ENCODE peak calls at places on chromosome 6, in six cellular contexts. W, P, N, G, J and C are unnamed samples.

GRCh38 chr6:126628125-126628524 is 288.2 kb downstream of the CENPW start:
- DNase-seq in W (no peak), P (no peak), N (no peak), G (no peak), J (no peak), C (no peak)

GRCh38 chr6:25490018-25490865 is 161.8 kb upstream of the SCGN start:
- DNase-seq in W (peak), P (peak), N (peak), G (no peak), J (peak), C (peak)

GRCh38 chr6:107769053-107769658 is 55.0 kb downstream of the SCML4 start:
- DNase-seq in W (no peak), P (no peak), N (no peak), G (no peak), J (no peak), C (no peak)

GRCh38 chr6:13614126-13614925 is 809 bp upstream of the NOL7 start:
- DNase-seq in W (peak), P (peak), N (no peak), G (peak), J (no peak), C (no peak)

GRCh38 chr6:1104988-1105670 is 206.8 kb upstream of the FOXQ1 start:
- DNase-seq in W (no peak), P (no peak), N (no peak), G (no peak), J (no peak), C (no peak)

GRCh38 chr6:135129139-135129867 is 51.8 kb upstream of the MYB start:
- DNase-seq in W (no peak), P (no peak), N (no peak), G (no peak), J (no peak), C (no peak)

GRCh38 chr6:166670013-166670412 is 43.0 kb upstream of the RPS6KA2 start:
- DNase-seq in W (no peak), P (no peak), N (no peak), G (no peak), J (no peak), C (no peak)

GRCh38 chr6:150687508-150687907 is 87.8 kb downstream of the PLEKHG1 start:
- DNase-seq in W (no peak), P (peak), N (no peak), G (no peak), J (no peak), C (no peak)

GRCh38 chr6:153790881-153791473 is 248.1 kb upstream of the OPRM1 start:
- DNase-seq in W (peak), P (no peak), N (no peak), G (no peak), J (no peak), C (peak)

GRCh38 chr6:163563303-163563702 is 148.8 kb downstream of the QKI start:
- DNase-seq in W (no peak), P (no peak), N (no peak), G (no peak), J (no peak), C (no peak)

GRCh38 chr6:2275207-2275891 is 29.9 kb upstream of the GMDS start:
- DNase-seq in W (no peak), P (no peak), N (no peak), G (no peak), J (peak), C (no peak)

GRCh38 chr6:17673543-17674254 is 33.0 kb downstream of the NUP153 start:
- DNase-seq in W (no peak), P (no peak), N (no peak), G (no peak), J (no peak), C (no peak)

GRCh38 chr6:52595000-52595795 is 18.3 kb upstream of the TRAM2 start:
- DNase-seq in W (peak), P (no peak), N (no peak), G (no peak), J (no peak), C (no peak)

GRCh38 chr6:14046476-14047068 is 71.0 kb upstream of the CD83 start:
- DNase-seq in W (peak), P (peak), N (no peak), G (no peak), J (no peak), C (no peak)

GRCh38 chr6:106659859-106660258 is 30.5 kb downstream of the QRSL1 start:
- DNase-seq in W (no peak), P (no peak), N (no peak), G (no peak), J (no peak), C (no peak)

GRCh38 chr6:32847795-32848194 is 3.9 kb upstream of the PSMB8 start:
- DNase-seq in W (no peak), P (no peak), N (no peak), G (peak), J (no peak), C (no peak)

GRCh38 chr6:133062077-133062476 is 179.1 kb upstream of the EYA4 start:
- DNase-seq in W (peak), P (no peak), N (no peak), G (no peak), J (no peak), C (peak)

GRCh38 chr6:116714761-116715160 is 33.8 kb downstream of the KPNA5 start:
- DNase-seq in W (no peak), P (no peak), N (no peak), G (no peak), J (no peak), C (no peak)

GRCh38 chr6:11251553-11252358 is 19.3 kb upstream of the NEDD9 start:
- DNase-seq in W (peak), P (no peak), N (no peak), G (no peak), J (no peak), C (no peak)

GRCh38 chr6:148943451-148943850 is 196.6 kb downstream of the UST start:
- DNase-seq in W (no peak), P (no peak), N (no peak), G (no peak), J (no peak), C (peak)

GRCh38 chr6:166989427-166990034 is 9.7 kb upstream of the CEP43 start:
- DNase-seq in W (peak), P (no peak), N (no peak), G (no peak), J (no peak), C (peak)

GRCh38 chr6:95959291-95959690 is 56.5 kb upstream of the FUT9 start:
- DNase-seq in W (no peak), P (no peak), N (no peak), G (no peak), J (no peak), C (no peak)

GRCh38 chr6:149842331-149842730 is 21.8 kb downstream of the LRP11 start:
- DNase-seq in W (no peak), P (peak), N (no peak), G (no peak), J (no peak), C (no peak)

GRCh38 chr6:144515761-144516160 is 230.6 kb downstream of the UTRN start:
- DNase-seq in W (no peak), P (no peak), N (no peak), G (no peak), J (no peak), C (peak)

GRCh38 chr6:3456395-3456767 is 469 bp downstream of the SLC22A23 start:
- DNase-seq in W (no peak), P (no peak), N (no peak), G (no peak), J (no peak), C (no peak)

GRCh38 chr6:145428656-145429173 is 306.6 kb downstream of the EPM2A start:
- DNase-seq in W (no peak), P (no peak), N (no peak), G (no peak), J (no peak), C (no peak)

GRCh38 chr6:119226089-119226488 is 123.5 kb downstream of the MAN1A1 start:
- DNase-seq in W (no peak), P (no peak), N (no peak), G (no peak), J (no peak), C (no peak)

GRCh38 chr6:117840541-117840983 is 66.5 kb upstream of the SLC35F1 start:
- DNase-seq in W (peak), P (no peak), N (no peak), G (no peak), J (no peak), C (peak)

GRCh38 chr6:90197854-90198496 is 98.7 kb downstream of the BACH2 start:
- DNase-seq in W (no peak), P (no peak), N (no peak), G (no peak), J (peak), C (no peak)

GRCh38 chr6:81226957-81227356 is 525.5 kb downstream of the TENT5A start:
- DNase-seq in W (no peak), P (no peak), N (no peak), G (no peak), J (no peak), C (no peak)

GRCh38 chr6:30047220-30047619 is 13.8 kb upstream of the POLR1H start:
- DNase-seq in W (no peak), P (no peak), N (no peak), G (no peak), J (no peak), C (no peak)

DNA sequence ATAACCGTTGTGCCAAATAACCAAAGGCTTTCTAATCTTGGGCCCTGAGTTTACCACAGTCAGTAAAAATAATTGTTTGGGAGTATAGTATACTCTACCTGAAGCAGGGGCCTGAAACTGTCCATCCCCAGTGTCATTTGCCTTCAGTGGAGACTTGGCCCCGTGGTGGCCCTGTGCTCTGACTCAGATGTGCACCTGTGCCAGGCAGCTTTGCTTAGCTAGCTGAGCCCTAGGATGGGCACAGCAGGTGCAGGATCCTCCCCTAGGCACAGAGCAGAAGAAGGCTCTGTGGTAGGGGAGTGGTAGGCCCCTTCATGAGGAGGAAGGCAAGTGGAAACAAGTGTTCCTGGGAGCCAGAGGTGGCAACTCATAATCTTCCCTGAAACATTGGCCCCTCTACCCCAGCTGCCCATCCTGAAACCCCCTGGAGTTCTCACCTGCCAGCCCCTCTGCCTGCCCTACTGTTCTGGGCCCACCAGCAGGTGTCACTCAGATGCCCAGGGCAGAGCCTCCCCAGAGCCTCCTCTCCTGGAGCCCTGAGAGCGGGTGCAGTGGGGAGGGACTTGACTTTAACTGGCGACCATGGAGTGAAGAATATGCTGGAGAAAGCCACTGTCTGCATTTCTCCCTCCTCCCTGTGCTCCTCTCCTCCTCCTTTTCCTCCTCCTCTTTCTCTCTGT is 3.0 kb downstream of the CPNE5 start:
- DNase-seq in W (no peak), P (no peak), N (no peak), G (no peak), J (no peak), C (no peak)
- TF ChIP-seq CTCF in W (no peak), P (peak), N (no peak), G (no peak), J (no peak), C (no peak)

GRCh38 chr6:139654888-139655782 is 280.7 kb upstream of the CITED2 start:
- DNase-seq in W (no peak), P (peak), N (no peak), G (no peak), J (no peak), C (no peak)
- TF ChIP-seq CTCF in W (no peak), P (no peak), N (no peak), G (no peak), J (no peak), C (no peak)

DNA sequence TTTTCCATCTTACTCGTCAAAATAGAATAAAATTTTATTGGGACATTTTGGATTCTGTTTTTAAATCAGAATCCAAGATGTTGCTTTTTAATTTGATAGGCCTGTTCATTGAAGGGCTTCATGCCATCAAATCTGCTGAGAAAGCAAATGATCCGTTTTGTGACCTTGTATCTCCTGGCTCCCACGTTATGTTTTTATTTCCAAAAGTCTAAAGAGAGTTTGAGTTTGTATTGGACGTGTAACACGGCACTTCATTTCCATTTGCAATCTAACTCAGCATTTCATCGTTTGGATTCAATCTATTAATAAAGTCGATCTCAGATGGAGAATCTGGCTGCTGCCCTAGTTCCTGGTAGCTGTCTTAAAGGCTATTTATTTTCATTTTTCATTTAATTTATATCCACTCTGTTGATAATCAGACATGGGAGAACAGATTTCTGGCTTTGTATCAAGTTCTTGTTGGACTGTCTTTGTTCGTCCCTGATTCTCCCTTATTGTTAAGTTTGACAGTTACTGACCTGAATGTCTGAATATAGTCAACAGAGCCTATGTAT is 17.0 kb downstream of the KIF25 start:
- DNase-seq in W (no peak), P (no peak), N (no peak), G (no peak), J (no peak), C (no peak)
- TF ChIP-seq CTCF in W (no peak), P (no peak), N (no peak), G (no peak), J (no peak), C (no peak)

GRCh38 chr6:4957521-4958231 is 46.2 kb downstream of the RPP40 start:
- DNase-seq in W (peak), P (peak), N (peak), G (no peak), J (no peak), C (no peak)
- TF ChIP-seq CTCF in W (peak), P (peak), N (no peak), G (no peak), J (no peak), C (peak)

GRCh38 chr6:109297719-109298118 is 84.5 kb downstream of the CD164 start:
- DNase-seq in W (no peak), P (no peak), N (no peak), G (no peak), J (no peak), C (no peak)
- TF ChIP-seq CTCF in W (no peak), P (no peak), N (no peak), G (no peak), J (no peak), C (no peak)

GRCh38 chr6:43771210-43771857 is 1.3 kb downstream of the VEGFA start:
- DNase-seq in W (peak), P (peak), N (peak), G (no peak), J (no peak), C (no peak)

GRCh38 chr6:43771858-43772570 is 2.0 kb downstream of the VEGFA start:
- DNase-seq in W (peak), P (peak), N (peak), G (no peak), J (no peak), C (no peak)

GRCh38 chr6:43773050-43773956 is 3.3 kb downstream of the VEGFA start:
- DNase-seq in W (peak), P (peak), N (no peak), G (no peak), J (no peak), C (no peak)

GRCh38 chr6:43773981-43774775 is 4.2 kb downstream of the VEGFA start:
- DNase-seq in W (no peak), P (no peak), N (no peak), G (no peak), J (no peak), C (no peak)

DNA sequence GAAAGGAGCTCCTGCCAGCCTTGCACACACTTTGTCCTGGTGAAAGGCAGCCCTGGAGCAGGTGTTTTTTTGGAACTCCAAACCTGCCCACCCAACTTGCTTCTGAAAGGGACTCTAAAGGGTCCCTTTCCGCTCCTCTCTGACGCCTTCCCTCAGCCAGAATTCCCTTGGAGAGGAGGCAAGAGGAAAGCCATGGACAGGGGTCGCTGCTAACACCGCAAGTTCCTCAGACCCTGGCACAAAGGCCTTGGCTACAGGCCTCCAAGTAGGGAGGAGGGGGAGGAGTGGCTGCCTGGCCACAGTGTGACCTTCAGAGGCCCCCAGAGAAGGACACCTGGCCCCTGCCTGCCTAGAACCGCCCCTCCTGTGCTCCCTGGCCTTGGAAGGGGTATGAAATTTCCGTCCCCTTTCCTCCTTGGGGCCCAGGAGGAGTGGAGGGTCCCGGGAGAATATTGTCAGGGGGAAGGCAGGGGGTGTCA is 2.6 kb downstream of the VEGFA start:
- DNase-seq in W (no peak), P (peak), N (no peak), G (no peak), J (no peak), C (no peak)
- TF ChIP-seq CTCF in W (no peak), P (no peak), N (no peak), G (no peak), J (no peak), C (peak)

DNA sequence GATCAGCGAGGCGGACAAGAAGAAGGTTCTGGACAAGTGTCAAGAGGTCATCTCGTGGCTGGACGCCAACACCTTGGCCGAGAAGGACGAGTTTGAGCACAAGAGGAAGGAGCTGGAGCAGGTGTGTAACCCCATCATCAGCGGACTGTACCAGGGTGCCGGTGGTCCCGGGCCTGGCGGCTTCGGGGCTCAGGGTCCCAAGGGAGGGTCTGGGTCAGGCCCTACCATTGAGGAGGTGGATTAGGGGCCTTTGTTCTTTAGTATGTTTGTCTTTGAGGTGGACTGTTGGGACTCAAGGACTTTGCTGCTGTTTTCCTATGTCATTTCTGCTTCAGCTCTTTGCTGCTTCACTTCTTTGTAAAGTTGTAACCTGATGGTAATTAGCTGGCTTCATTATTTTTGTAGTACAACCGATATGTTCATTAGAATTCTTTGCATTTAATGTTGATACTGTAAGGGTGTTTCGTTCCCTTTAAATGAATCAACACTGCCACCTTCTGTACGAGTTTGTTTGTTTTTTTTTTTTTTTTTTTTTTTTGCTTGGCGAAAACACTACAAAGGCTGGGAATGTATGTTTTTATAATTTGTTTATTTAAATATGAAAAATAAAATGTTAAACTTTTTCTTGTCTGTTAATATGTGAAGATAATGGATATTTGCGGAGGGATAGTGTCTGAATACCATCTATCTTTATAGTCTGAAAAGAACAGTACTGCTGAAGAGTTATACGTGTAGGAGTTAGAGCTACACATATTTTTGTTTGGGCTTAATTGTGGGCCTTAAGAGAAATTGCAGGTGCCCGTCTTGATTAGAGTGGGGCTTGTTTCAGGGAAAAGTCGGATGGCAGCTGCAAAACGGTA is 2.3 kb downstream of the HSPA1B start:
- DNase-seq in W (peak), P (no peak), N (no peak), G (no peak), J (no peak), C (no peak)
- TF ChIP-seq CTCF in W (peak), P (peak), N (peak), G (no peak), J (peak), C (no peak)

GRCh38 chr6:43120938-43121913 is 45.1 kb downstream of the PTK7 start:
- DNase-seq in W (peak), P (no peak), N (no peak), G (peak), J (peak), C (peak)
- TF ChIP-seq CTCF in W (no peak), P (no peak), N (no peak), G (no peak), J (no peak), C (no peak)

DNA sequence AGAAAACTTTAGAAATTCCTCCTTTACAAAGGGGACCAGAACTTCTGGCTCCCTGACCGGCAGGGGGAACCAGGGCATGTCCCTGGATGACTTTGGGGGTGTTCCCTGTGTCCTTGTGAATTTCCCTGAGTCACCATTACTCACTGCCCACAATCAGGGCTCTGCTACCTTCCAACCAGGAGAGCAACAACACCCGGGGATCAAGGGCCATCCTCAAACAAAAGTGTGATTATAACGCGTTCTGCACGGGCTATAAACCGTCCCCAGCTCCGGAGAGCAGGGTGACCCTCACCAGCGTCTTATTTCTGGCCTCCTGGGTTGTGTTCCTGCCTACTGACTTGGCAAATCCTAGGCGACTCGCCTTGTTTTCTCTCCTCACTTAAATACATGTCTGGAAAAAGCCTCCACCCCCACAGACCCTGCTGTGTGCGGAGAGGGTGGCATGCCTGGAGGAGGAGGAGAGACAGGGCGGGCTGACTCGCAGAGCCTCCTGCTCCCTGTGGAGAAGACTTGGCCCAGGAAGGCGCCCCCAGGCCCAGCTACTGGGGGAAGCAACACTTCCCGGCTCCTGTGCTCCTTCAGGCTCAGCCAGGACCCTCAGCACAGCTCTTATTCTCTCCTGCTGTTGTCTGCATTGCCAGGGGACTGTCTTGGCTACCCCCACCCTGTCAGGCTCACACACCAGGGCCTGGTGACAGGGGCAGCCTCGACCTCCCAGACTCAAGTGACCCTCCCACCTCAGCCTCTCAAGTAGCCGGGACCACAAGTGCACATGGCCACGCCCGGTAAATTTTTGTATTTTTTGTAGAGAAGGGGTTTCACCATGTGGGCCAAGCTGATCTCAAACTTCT is 54.1 kb downstream of the FGD2 start:
- DNase-seq in W (peak), P (peak), N (peak), G (no peak), J (peak), C (peak)
- TF ChIP-seq CTCF in W (peak), P (peak), N (no peak), G (peak), J (peak), C (peak)

GRCh38 chr6:169520104-169520503 is 181.7 kb downstream of the WDR27 start:
- DNase-seq in W (no peak), P (no peak), N (no peak), G (no peak), J (no peak), C (no peak)
- TF ChIP-seq CTCF in W (peak), P (no peak), N (no peak), G (no peak), J (peak), C (peak)